ENCODE peak calls at places on chromosome 19, in six cellular contexts. Z is AG04450, E is mammary epithelial cell, H is IMR-90, D is psoas muscle, A is epithelial cell of esophagus. K is an unnamed sample.
A peak's percentile ranks its signal among the peaks of the same experiment; 100 is the strongest.

GRCh38 chr19:39362682-39363657 is 20.7 kb downstream of the SAMD4B start:
- DNase-seq in E (peak; percentile 71), Z (no peak), D (no peak), H (peak; percentile 85), A (peak; percentile 73), K (no peak)

GRCh38 chr19:31339405-31339804 is 9.8 kb downstream of the TSHZ3 start:
- DNase-seq in Z (no peak), D (no peak), H (no peak), E (no peak), A (no peak), K (no peak)

GRCh38 chr19:41988947-41989346 is 5.1 kb downstream of the ATP1A3 start:
- DNase-seq in D (no peak), H (no peak), Z (no peak), E (no peak), A (no peak), K (no peak)

GRCh38 chr19:43229315-43229714 is 23.9 kb upstream of the PSG4 start:
- DNase-seq in A (peak; percentile 51), H (peak; percentile 10), E (peak; percentile 46), Z (no peak), D (no peak), K (no peak)

GRCh38 chr19:10418281-10419199 is 1.8 kb upstream of the PDE4A start:
- DNase-seq in H (no peak), A (no peak), E (no peak), D (no peak), Z (no peak), K (peak; percentile 45)

GRCh38 chr19:2166741-2167738 is 3.3 kb downstream of the DOT1L start:
- DNase-seq in H (peak; percentile 67), D (peak; percentile 90), A (peak; percentile 20), Z (no peak), E (peak; percentile 8), K (no peak)

GRCh38 chr19:31905980-31906948 is 439.1 kb upstream of the ZNF507 start:
- DNase-seq in A (no peak), D (peak; percentile 26), H (no peak), Z (no peak), E (no peak), K (no peak)

GRCh38 chr19:43781630-43782310 is 997 bp upstream of the KCNN4 start:
- DNase-seq in D (no peak), H (no peak), A (peak; percentile 53), Z (no peak), E (peak; percentile 46), K (no peak)

GRCh38 chr19:35975608-35976214 is 19.3 kb upstream of the SDHAF1 start:
- DNase-seq in A (peak; percentile 36), D (no peak), H (peak; percentile 26), Z (no peak), E (no peak), K (peak; percentile 64)

GRCh38 chr19:38155453-38155852 is 68.6 kb downstream of the DPF1 start:
- DNase-seq in D (no peak), A (peak; percentile 56), H (peak; percentile 58), Z (no peak), E (peak; percentile 23), K (no peak)

GRCh38 chr19:53671621-53672111 is 39.9 kb downstream of the DPRX start:
- DNase-seq in Z (no peak), E (no peak), D (no peak), H (no peak), A (no peak), K (no peak)

DNA sequence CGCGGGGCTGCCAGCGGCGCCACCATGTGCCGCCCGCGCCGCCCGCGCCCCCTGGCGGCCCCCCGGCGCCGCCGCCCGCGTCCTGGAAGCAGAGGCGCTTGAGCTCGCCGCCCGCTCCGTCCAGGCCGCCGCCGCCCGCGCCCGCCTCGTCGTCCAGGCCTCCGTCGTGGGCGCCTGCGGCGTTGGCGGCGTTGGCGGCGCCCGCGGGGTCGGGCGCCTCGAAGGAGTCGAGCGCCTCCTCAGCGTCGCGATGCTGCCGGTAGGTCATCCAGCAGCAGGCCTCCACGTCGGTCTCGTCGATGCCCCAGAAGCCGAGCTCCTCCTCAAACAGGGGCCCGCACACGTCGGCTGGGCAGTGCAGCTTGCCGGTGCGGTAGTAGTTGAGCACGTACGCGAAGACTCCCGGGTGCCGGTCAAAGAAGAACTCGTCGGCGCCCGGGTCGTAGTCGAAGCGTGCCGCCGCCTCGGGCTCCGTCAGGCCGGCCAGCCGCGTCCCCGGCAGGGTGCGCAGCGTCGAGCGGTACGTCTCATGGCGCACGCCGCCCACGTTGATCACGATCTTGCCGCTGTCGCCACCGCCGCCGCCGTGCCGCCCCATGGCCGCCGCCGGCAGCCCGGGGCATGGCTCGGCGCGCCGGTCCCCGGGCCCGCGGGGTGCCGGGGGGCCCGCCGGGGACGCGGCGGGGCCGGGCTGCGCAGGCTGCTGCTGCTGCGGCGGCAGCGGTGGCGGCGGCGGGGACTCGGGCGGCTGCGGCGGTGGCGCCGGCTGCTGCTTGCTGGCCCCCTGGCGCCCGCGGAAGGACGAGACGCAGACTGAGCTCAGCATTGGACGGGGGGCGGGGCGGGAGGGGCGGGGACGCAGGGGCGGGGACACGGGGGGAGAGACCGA is 676 bp downstream of the KCNC3 start:
- DNase-seq in H (no peak), E (no peak), Z (no peak), D (no peak), A (no peak), K (peak; percentile 51)
- TF ChIP-seq CTCF in H (no peak), E (no peak), Z (no peak), D (peak; percentile 25), A (no peak), K (peak; percentile 68)

DNA sequence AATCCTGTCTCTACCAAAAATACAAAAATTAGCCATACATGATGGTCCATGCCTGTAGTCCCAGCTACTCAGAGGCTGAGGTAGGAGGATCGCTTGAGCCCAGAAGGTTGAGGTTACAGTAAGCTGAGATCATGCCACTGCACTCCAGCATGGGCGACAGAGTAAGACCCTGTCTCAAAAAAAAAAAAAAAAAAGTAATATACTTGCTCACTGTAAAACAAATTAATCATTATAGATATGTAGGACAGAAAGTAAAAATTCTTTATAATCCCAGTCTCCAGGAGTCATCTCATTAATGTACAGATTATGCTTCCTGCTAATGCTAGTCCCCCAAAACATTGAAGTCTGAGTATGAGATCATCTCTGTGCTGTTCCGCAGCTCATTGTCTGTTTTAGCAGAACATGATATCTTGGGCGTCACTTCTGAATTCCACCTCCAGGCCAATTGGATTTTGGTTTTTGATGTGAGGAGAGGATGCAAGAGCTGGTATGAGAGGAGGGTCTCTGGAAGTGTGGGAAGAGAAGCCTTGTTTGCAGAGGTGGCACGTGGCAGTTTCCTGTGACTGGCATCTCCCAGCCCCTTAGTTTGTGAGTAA is 75.4 kb upstream of the NPAS1 start:
- DNase-seq in D (no peak), Z (no peak), E (no peak), A (no peak), H (no peak), K (no peak)
- TF ChIP-seq CTCF in D (no peak), Z (no peak), E (no peak), A (no peak), H (no peak), K (no peak)

DNA sequence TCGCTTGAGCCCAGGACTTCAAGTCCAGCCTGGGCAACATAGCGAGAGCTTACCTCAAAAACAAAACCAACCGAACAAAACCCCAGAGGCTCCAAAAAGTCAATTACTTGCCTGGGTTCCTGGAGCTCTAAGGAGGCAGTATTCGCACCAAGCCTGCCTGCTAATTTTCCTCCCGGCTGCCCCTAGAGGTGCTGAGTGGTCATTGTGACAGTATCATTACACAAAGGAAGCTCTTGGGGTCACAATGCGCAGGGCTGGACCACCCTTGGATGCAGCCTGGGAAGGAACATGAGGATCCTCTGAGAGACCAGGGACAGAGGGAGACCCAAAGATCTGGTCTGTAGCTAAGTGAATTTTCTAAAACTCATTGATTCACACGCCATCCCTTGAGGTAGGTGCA is 8.5 kb upstream of the PEX11G start:
- DNase-seq in D (no peak), H (no peak), Z (no peak), A (no peak), E (no peak), K (no peak)
- TF ChIP-seq CTCF in D (no peak), H (peak; percentile 34), Z (peak; percentile 48), A (peak; percentile 45), E (no peak), K (no peak)

GRCh38 chr19:29612121-29612520 is 6.0 kb downstream of the POP4 start:
- DNase-seq in D (no peak), A (no peak), H (no peak), E (no peak), Z (no peak), K (no peak)
- TF ChIP-seq CTCF in D (no peak), A (no peak), H (no peak), E (no peak), Z (no peak), K (no peak)

GRCh38 chr19:4662020-4662695 is 8.0 kb downstream of the MYDGF start:
- DNase-seq in D (no peak), Z (no peak), E (no peak), H (no peak), A (no peak), K (no peak)

GRCh38 chr19:4660993-4661392 is 9.1 kb downstream of the MYDGF start:
- DNase-seq in H (peak; percentile 9), A (no peak), Z (no peak), D (no peak), E (no peak), K (no peak)

GRCh38 chr19:4662812-4663211 is 7.3 kb downstream of the MYDGF start:
- DNase-seq in D (no peak), A (no peak), Z (no peak), H (no peak), E (no peak), K (no peak)

GRCh38 chr19:4657835-4658234 is 12.3 kb downstream of the MYDGF start:
- DNase-seq in E (no peak), A (no peak), Z (no peak), D (no peak), H (no peak), K (no peak)

GRCh38 chr19:4660181-4660791 is 9.9 kb downstream of the MYDGF start:
- DNase-seq in Z (no peak), E (no peak), D (no peak), A (peak; percentile 29), H (no peak), K (peak; percentile 59)
- TF ChIP-seq CTCF in Z (peak; percentile 9), E (no peak), D (peak; percentile 42), A (peak; percentile 42), H (no peak), K (peak; percentile 36)

DNA sequence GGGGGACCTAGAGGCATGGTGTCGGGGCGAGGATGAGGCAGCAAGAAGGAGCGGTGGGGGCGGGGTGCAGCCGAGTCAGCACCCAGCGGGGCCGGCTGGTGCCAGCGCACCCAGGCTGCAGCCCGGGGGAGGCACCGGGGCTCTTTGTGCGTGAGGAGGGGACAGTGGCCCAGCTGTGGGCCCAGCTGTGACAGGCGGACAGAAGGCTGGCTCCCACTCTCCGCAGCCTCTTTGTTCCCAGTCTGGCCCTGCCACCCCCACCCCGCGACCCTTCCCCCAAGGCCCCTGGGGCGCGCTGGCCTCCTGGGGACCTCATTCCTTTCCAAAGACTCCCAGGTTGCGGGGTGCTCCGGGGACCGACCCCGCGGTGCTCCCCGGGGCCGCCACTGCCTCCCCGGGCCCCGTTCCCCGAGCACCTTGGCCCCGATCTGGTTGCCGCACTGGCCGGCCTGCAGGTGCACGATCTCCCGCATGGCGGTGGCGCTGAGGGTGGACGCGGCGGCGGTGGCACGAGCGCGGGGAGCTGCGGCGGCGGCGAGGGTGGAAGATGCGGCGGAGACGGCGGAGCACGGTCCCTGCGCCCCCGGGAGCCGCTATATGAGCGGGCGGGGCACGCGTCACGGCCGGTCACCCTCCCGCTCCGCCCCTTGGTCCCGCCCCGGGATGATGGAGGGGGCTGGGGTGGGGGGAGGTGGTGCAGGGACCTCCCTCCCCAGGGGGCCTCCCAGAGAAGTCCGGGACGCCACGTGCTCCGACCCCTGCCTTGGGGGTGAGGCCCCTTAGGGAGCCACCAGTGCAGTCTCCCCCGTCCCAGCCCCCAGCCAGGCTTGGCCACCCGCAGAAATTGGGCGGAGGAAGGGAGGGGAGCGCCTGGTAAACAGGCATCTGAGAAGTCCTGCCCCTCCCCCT is at the start of gene TUBB4A:
- DNase-seq in H (no peak), E (no peak), D (peak; percentile 40), Z (no peak), A (no peak), K (peak; percentile 88)
- TF ChIP-seq CTCF in H (no peak), E (no peak), D (no peak), Z (no peak), A (no peak), K (peak; percentile 2)

GRCh38 chr19:44904426-44904994 is 1.1 kb upstream of the APOE start:
- DNase-seq in A (no peak), E (no peak), Z (no peak), H (no peak), D (no peak), K (no peak)
- TF ChIP-seq CTCF in A (peak; percentile 21), E (no peak), Z (peak; percentile 10), H (no peak), D (peak; percentile 5), K (no peak)